ENCODE peak calls at places on chromosomes 3 and 15, in four cellular contexts. S is HepG2, J is K562, E is GM12878. T is an unnamed sample.

GRCh38 chr3:63976166-63976861 is 47.0 kb downstream of the PSMD6 start:
- DNase-seq in S (peak), J (no peak), E (no peak), T (no peak)

GRCh38 chr15:74367296-74367854 is at the start of gene CYP11A1:
- DNase-seq in S (no peak), J (no peak), E (no peak), T (no peak)

GRCh38 chr15:58381696-58382095 is 50.1 kb upstream of the LIPC start:
- DNase-seq in S (no peak), J (no peak), E (no peak), T (no peak)

GRCh38 chr15:57732526-57733331 is 26.2 kb downstream of the POLR2M start:
- DNase-seq in S (peak), J (peak), E (no peak), T (no peak)

GRCh38 chr3:48474619-48475018 is 28.1 kb downstream of the ATRIP start:
- DNase-seq in S (peak), J (no peak), E (no peak), T (peak)

GRCh38 chr3:7536510-7536909 is 675.6 kb downstream of the GRM7 start:
- DNase-seq in S (no peak), J (no peak), E (no peak), T (no peak)

GRCh38 chr3:61814674-61815073 is 253.3 kb downstream of the PTPRG start:
- DNase-seq in S (no peak), J (no peak), E (no peak), T (no peak)

GRCh38 chr3:45642731-45643152 is 46.5 kb upstream of the SACM1L start:
- DNase-seq in S (no peak), J (no peak), E (no peak), T (no peak)

GRCh38 chr15:77504310-77504709 is 83.6 kb downstream of the HMG20A start:
- DNase-seq in S (no peak), J (no peak), E (no peak), T (peak)

GRCh38 chr15:21262851-21263400 is 177.4 kb downstream of the POTEB3 start:
- DNase-seq in S (no peak), J (peak), E (no peak), T (no peak)

GRCh38 chr15:89836255-89837133 is 21.8 kb upstream of the ANPEP start:
- DNase-seq in S (no peak), J (no peak), E (no peak), T (no peak)

GRCh38 chr3:66500575-66501482 is at the start of gene LRIG1:
- DNase-seq in S (peak), J (peak), E (peak), T (peak)

GRCh38 chr3:71973337-71974030 is 188.5 kb upstream of the PROK2 start:
- DNase-seq in S (no peak), J (no peak), E (no peak), T (no peak)

GRCh38 chr3:116770815-116771450 is 61.4 kb downstream of the TUSC7 start:
- DNase-seq in S (peak), J (peak), E (peak), T (peak)

GRCh38 chr3:46690798-46691197 is 2.7 kb downstream of the ALS2CL start:
- DNase-seq in S (no peak), J (no peak), E (no peak), T (no peak)

GRCh38 chr3:71478568-71478967 is 105.0 kb downstream of the FOXP1 start:
- DNase-seq in S (no peak), J (no peak), E (no peak), T (no peak)

GRCh38 chr3:182327196-182327681 is 466.1 kb upstream of the ATP11B start:
- DNase-seq in S (no peak), J (no peak), E (no peak), T (no peak)

GRCh38 chr3:117788086-117788485 is 1078.5 kb downstream of the TUSC7 start:
- DNase-seq in S (no peak), J (no peak), E (no peak), T (no peak)

GRCh38 chr3:176906046-176906905 is 291.0 kb downstream of the TBL1XR1 start:
- DNase-seq in S (peak), J (no peak), E (no peak), T (no peak)

GRCh38 chr3:57958642-57959406 is 49.4 kb upstream of the FLNB start:
- DNase-seq in S (no peak), J (peak), E (no peak), T (no peak)

GRCh38 chr3:12588674-12589054 is 31.8 kb downstream of the MKRN2 start:
- DNase-seq in S (no peak), J (no peak), E (no peak), T (no peak)

GRCh38 chr15:97866994-97867393 is 93.5 kb upstream of the ARRDC4 start:
- DNase-seq in S (no peak), J (no peak), E (no peak), T (no peak)

GRCh38 chr15:39174332-39174731 is 406.5 kb upstream of the THBS1 start:
- DNase-seq in S (no peak), J (no peak), E (no peak), T (no peak)

GRCh38 chr3:62833538-62833937 is 41.7 kb downstream of the CADPS start:
- DNase-seq in S (peak), J (peak), E (no peak), T (no peak)

GRCh38 chr3:52080830-52081719 is 24.7 kb upstream of the DUSP7 start:
- DNase-seq in S (peak), J (peak), E (no peak), T (no peak)

GRCh38 chr15:27454281-27455060 is 483.5 kb downstream of the GABRG3 start:
- DNase-seq in S (no peak), J (peak), E (no peak), T (no peak)

GRCh38 chr3:84082726-84083125 is 876.1 kb upstream of the CADM2 start:
- DNase-seq in S (no peak), J (no peak), E (no peak), T (no peak)

GRCh38 chr3:43248194-43248593 is 38.1 kb upstream of the SNRK start:
- DNase-seq in S (no peak), J (no peak), E (no peak), T (no peak)

GRCh38 chr3:33299395-33300081 is 22.3 kb downstream of the FBXL2 start:
- DNase-seq in S (no peak), J (no peak), E (no peak), T (no peak)

GRCh38 chr15:70265986-70266385 is 168.3 kb upstream of the TLE3 start:
- DNase-seq in S (no peak), J (no peak), E (no peak), T (no peak)

GRCh38 chr3:134796313-134797079 is 1.4 kb downstream of the EPHB1 start:
- DNase-seq in S (no peak), J (no peak), E (no peak), T (peak)

GRCh38 chr15:39801641-39802309 is 19.1 kb upstream of the FSIP1 start:
- DNase-seq in S (peak), J (peak), E (no peak), T (no peak)

GRCh38 chr3:53970656-53971055 is 79.0 kb upstream of the SELENOK start:
- DNase-seq in S (no peak), J (no peak), E (no peak), T (no peak)

GRCh38 chr15:72787521-72787920 is 4.0 kb upstream of the ADPGK start:
- DNase-seq in S (no peak), J (no peak), E (no peak), T (no peak)

GRCh38 chr3:147945968-147946519 is 536.9 kb downstream of the ZIC1 start:
- DNase-seq in S (peak), J (no peak), E (peak), T (no peak)

DNA sequence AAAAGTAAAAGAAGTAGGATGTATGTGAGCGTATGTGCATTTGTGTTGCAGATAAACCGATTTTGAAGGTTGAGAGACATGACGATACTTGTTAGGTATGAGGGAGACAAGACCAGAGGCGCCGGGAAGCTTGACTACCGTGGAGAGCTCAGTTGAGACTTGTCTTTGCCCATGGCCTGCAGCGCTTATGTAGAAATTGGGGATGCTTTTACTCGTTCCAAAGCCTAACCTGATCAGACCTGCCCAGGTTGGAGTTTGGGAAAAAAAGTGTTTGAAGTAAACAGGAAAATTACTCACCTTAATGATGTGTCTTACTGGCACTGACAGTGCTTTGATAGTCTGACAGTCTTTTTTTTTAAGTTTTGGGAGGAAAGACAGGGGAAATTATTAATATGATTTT is 202.8 kb downstream of the TP63 start:
- DNase-seq in S (no peak), J (no peak), E (no peak), T (no peak)
- TF ChIP-seq HDAC6 in S (no peak), J (no peak), E (no peak), T (no peak)

GRCh38 chr3:15637131-15637951 is 35.8 kb downstream of the BTD start:
- DNase-seq in S (no peak), J (no peak), E (peak), T (no peak)
- TF ChIP-seq HDAC6 in S (no peak), J (no peak), E (no peak), T (no peak)

GRCh38 chr3:186772886-186773417 is 10.4 kb upstream of the EIF4A2 start:
- DNase-seq in S (no peak), J (no peak), E (no peak), T (no peak)
- TF ChIP-seq HDAC6 in S (no peak), J (no peak), E (no peak), T (no peak)

GRCh38 chr15:101539930-101540329 is 50.4 kb upstream of the PCSK6 start:
- DNase-seq in S (peak), J (no peak), E (no peak), T (peak)

GRCh38 chr15:101540480-101541239 is 51.2 kb upstream of the PCSK6 start:
- DNase-seq in S (peak), J (peak), E (no peak), T (no peak)

GRCh38 chr15:101538996-101539395 is 49.5 kb upstream of the PCSK6 start:
- DNase-seq in S (no peak), J (no peak), E (no peak), T (no peak)

GRCh38 chr15:101538177-101538576 is 48.7 kb upstream of the PCSK6 start:
- DNase-seq in S (no peak), J (no peak), E (no peak), T (no peak)

GRCh38 chr15:101539492-101539891 is 50.0 kb upstream of the PCSK6 start:
- DNase-seq in S (no peak), J (no peak), E (no peak), T (no peak)
- TF ChIP-seq HDAC6 in S (no peak), J (no peak), E (no peak), T (no peak)

GRCh38 chr3:169246158-169246557 is 417.4 kb downstream of the MECOM start:
- DNase-seq in S (no peak), J (no peak), E (no peak), T (no peak)
- TF ChIP-seq HDAC6 in S (no peak), J (no peak), E (no peak), T (no peak)

GRCh38 chr15:99493461-99493860 is 72.3 kb upstream of the MEF2A start:
- DNase-seq in S (no peak), J (no peak), E (no peak), T (no peak)

GRCh38 chr15:99496302-99496629 is 69.5 kb upstream of the MEF2A start:
- DNase-seq in S (no peak), J (no peak), E (no peak), T (no peak)

GRCh38 chr15:99492716-99493115 is 73.1 kb upstream of the MEF2A start:
- DNase-seq in S (no peak), J (no peak), E (no peak), T (no peak)

GRCh38 chr15:99492275-99492674 is 73.5 kb upstream of the MEF2A start:
- DNase-seq in S (no peak), J (no peak), E (no peak), T (no peak)

GRCh38 chr15:99495430-99496301 is 70.1 kb upstream of the MEF2A start:
- DNase-seq in S (peak), J (no peak), E (no peak), T (no peak)
- TF ChIP-seq HDAC6 in S (no peak), J (no peak), E (no peak), T (no peak)

DNA sequence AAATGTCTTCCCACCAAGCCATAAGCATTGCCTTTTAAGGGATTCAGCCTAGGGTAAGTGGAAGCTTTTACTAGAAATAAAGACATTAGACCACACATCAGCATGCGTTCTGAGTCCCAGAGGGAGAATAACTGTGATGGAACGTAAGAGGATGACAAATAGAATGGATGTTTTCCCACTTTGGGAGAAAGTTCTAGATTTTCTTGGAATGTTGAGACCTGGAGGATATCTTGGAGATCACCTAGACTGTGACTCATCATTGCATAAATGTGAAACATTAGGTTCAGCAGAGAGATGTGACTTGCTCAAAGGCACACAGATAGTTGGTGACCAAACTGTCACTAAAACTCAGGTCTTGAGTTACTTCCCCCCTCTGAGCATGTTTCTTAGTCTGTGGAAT is 69.1 kb downstream of the ST8SIA2 start:
- DNase-seq in S (no peak), J (no peak), E (no peak), T (no peak)
- TF ChIP-seq HDAC6 in S (no peak), J (no peak), E (no peak), T (no peak)

T was measured in H1.